ENCODE peak calls at places on chromosome X, in ten cellular contexts. Z is NB4, U is AG04450, T is PC-3, M is bronchial epithelial cell, P is ascending aorta, W is foreskin fibroblast, N is foreskin keratinocyte, Y is choroid plexus epithelial cell, O is hepatocyte. V is an unnamed sample.

GRCh38 chrX:2928583-2929434 is at the start of gene ARSD:
- DNase-seq in Z (peak), U (peak), T (peak), M (peak), P (peak), W (peak), N (peak), Y (peak), O (peak), V (peak)

GRCh38 chrX:52933213-52933612 is 25.1 kb downstream of the FAM156A start:
- DNase-seq in Z (no peak), U (no peak), T (no peak), M (no peak), P (no peak), W (no peak), N (no peak), Y (no peak), O (no peak), V (no peak)

GRCh38 chrX:144592036-144592435 is 655.3 kb upstream of the SPANXN1 start:
- DNase-seq in Z (no peak), U (no peak), T (no peak), M (no peak), P (no peak), W (no peak), N (no peak), Y (no peak), O (no peak), V (no peak)

GRCh38 chrX:7147431-7147977 is at the start of gene STS:
- DNase-seq in Z (peak), U (no peak), T (no peak), M (no peak), P (no peak), W (peak), N (no peak), Y (peak), O (peak), V (no peak)

GRCh38 chrX:87664381-87664780 is 146.8 kb downstream of the KLHL4 start:
- DNase-seq in Z (peak), U (no peak), T (peak), M (peak), P (no peak), W (peak), N (no peak), Y (peak), O (peak), V (no peak)

GRCh38 chrX:5380426-5380825 is 848.2 kb downstream of the NLGN4X start:
- DNase-seq in Z (no peak), U (no peak), T (no peak), M (no peak), P (no peak), W (no peak), N (no peak), Y (no peak), O (no peak), V (no peak)

GRCh38 chrX:38346150-38346549 is 6.3 kb upstream of the OTC start:
- DNase-seq in Z (no peak), U (no peak), T (no peak), M (no peak), P (no peak), W (no peak), N (no peak), Y (no peak), O (no peak), V (no peak)

GRCh38 chrX:49171752-49172279 is at the start of gene PLP2:
- DNase-seq in Z (peak), U (no peak), T (peak), M (peak), P (no peak), W (peak), N (no peak), Y (peak), O (peak), V (no peak)

GRCh38 chrX:124001581-124001980 is 40.1 kb downstream of the STAG2 start:
- DNase-seq in Z (no peak), U (no peak), T (peak), M (peak), P (no peak), W (no peak), N (no peak), Y (no peak), O (no peak), V (no peak)

GRCh38 chrX:40537310-40537709 is 43.5 kb upstream of the ATP6AP2 start:
- DNase-seq in Z (no peak), U (no peak), T (no peak), M (no peak), P (no peak), W (no peak), N (no peak), Y (no peak), O (no peak), V (no peak)

GRCh38 chrX:16826207-16826606 is 39.9 kb downstream of the TXLNG start:
- DNase-seq in Z (peak), U (no peak), T (peak), M (peak), P (no peak), W (peak), N (no peak), Y (peak), O (peak), V (no peak)

GRCh38 chrX:41912922-41913321 is 10.4 kb downstream of the CASK start:
- DNase-seq in Z (no peak), U (no peak), T (peak), M (peak), P (no peak), W (no peak), N (no peak), Y (no peak), O (no peak), V (no peak)

GRCh38 chrX:18146954-18147353 is 73.7 kb downstream of the BEND2 start:
- DNase-seq in Z (peak), U (no peak), T (peak), M (peak), P (no peak), W (peak), N (no peak), Y (peak), O (peak), V (no peak)

GRCh38 chrX:111086521-111087127 is 9.4 kb upstream of the PAK3 start:
- DNase-seq in Z (no peak), U (no peak), T (no peak), M (no peak), P (no peak), W (no peak), N (no peak), Y (no peak), O (no peak), V (no peak)

GRCh38 chrX:129566081-129566480 is 26.0 kb downstream of the OCRL start:
- DNase-seq in Z (no peak), U (no peak), T (no peak), M (no peak), P (no peak), W (peak), N (no peak), Y (peak), O (no peak), V (no peak)

GRCh38 chrX:63350551-63350950 is 581 bp downstream of the SPIN4 start:
- DNase-seq in Z (peak), U (no peak), T (peak), M (peak), P (no peak), W (peak), N (peak), Y (no peak), O (peak), V (no peak)

GRCh38 chrX:115058276-115058675 is 40.9 kb upstream of the IL13RA2 start:
- DNase-seq in Z (no peak), U (peak), T (peak), M (peak), P (no peak), W (peak), N (no peak), Y (peak), O (peak), V (no peak)

GRCh38 chrX:20477836-20478532 is 211.3 kb upstream of the RPS6KA3 start:
- DNase-seq in Z (no peak), U (no peak), T (no peak), M (no peak), P (no peak), W (no peak), N (no peak), Y (no peak), O (no peak), V (no peak)

GRCh38 chrX:100417671-100418070 is 7.6 kb upstream of the PCDH19 start:
- DNase-seq in Z (no peak), U (no peak), T (no peak), M (no peak), P (no peak), W (no peak), N (no peak), Y (peak), O (no peak), V (no peak)

GRCh38 chrX:112841114-112841819 is 636 bp upstream of the AMOT start:
- DNase-seq in Z (peak), U (peak), T (peak), M (peak), P (peak), W (peak), N (peak), Y (peak), O (peak), V (no peak)

GRCh38 chrX:112841820-112842157 is 1.2 kb upstream of the AMOT start:
- DNase-seq in Z (no peak), U (no peak), T (no peak), M (no peak), P (no peak), W (no peak), N (no peak), Y (no peak), O (no peak), V (no peak)

GRCh38 chrX:112846787-112847186 is 6.2 kb upstream of the AMOT start:
- DNase-seq in Z (no peak), U (no peak), T (no peak), M (no peak), P (no peak), W (no peak), N (no peak), Y (no peak), O (no peak), V (no peak)

GRCh38 chrX:112846114-112846513 is 5.5 kb upstream of the AMOT start:
- DNase-seq in Z (no peak), U (no peak), T (no peak), M (no peak), P (no peak), W (no peak), N (no peak), Y (no peak), O (peak), V (no peak)

DNA sequence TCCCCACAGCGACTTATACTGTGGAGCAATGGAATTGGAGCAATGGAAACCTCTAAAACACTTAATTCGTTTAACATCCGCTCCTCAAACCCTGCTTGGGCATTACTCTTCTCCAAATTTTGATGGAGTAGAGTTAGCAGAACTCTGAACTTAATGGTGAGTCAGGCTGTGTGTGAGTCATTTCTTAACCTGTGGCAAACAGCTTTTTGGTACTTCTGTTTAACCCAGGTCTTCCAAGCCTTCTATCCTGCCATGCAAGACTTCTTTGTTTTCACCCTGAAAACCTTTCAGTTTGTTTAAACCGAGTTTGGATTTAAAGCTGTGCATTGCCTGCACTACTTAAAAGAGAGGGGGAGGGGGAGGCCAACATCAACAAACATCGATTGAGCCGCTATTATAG is 3.6 kb upstream of the AMOT start:
- DNase-seq in Z (no peak), U (no peak), T (peak), M (peak), P (no peak), W (no peak), N (no peak), Y (no peak), O (no peak), V (no peak)
- TF ChIP-seq CTCF in Z (no peak), U (no peak), T (no peak), M (no peak), P (no peak), W (no peak), N (no peak), Y (no peak), O (no peak), V (no peak)

DNA sequence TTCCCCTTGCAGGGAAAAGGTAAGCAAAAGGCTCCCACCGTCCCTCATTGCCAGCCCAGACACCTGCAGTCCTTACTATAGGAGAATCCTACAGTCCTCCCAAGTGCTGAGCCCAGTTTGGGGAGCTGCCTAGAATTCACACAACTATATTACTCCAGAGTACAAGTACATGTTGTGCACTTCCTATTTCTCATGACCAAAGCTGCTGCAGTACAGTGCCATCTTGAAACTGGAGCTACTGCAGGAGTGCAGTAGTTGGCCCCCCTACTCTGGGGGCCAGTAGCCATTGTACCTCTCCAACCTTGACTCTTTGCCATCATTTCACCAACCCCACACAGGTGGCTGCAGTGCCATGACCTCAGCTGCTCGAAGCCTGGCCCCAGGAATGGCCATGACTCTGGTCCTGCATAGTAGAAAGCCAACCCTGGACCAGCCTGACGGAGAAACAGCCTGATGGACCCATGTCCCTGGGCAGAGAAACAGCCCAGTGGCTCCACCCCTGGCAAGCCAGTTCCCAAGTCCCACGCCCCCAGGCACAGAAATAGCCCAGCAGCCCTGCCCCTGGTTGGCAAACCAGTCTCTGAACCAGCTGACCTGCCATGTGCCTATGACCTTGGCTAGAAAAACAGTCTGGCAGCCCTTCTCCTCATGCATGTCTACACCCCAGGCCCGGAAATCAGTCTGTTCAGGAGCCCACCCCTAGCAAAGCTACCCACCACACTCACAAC is 51.9 kb downstream of the PHKA1 start:
- DNase-seq in Z (no peak), U (no peak), T (no peak), M (no peak), P (no peak), W (no peak), N (no peak), Y (no peak), O (no peak), V (no peak)
- TF ChIP-seq CTCF in Z (no peak), U (no peak), T (no peak), M (no peak), P (no peak), W (no peak), N (no peak), Y (no peak), O (no peak), V (no peak)

DNA sequence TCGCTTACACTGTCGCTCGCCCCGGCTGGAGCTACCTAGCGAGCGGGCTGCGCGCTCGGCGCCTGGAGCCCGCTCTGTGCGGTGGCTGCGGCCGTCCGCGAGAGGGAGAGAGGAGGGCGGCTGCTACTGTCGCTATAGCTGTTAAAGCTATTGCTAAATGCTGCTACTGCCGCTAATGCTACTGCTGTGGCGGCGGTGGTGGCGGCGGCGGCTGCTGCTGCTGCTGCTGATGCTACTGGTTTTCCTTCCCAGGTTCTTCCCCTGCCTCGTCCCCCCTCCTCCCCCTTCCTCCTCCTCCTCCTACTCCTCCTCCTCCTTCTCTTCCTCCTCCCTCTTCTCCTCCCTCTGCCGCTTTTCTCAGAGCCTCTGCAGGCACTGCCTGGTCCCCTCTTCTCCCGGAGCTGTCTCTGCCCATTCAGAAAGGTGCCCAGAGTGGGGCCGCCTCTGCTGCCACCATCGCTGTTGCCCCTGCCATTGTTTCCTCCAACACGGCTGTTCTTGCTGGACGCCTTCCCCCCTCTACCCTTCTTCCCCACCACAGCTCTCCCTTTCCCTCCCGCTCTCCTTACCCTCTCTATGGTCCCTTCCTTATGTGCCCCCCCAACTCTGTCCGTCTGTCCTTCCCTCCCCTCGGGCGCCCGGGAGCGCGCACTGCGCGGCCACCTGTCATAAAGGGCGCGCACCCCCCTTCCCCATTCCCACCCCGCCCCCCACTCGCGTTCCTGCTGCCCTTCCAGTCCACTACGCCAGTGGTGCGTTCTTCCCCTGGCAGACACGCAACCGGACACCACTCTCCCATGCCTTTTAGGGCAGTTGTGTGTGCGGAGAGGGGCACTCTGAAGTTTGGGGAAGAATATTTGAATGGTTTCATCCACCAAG is at the start of gene NEXMIF:
- DNase-seq in Z (peak), U (no peak), T (peak), M (peak), P (no peak), W (peak), N (no peak), Y (peak), O (no peak), V (no peak)
- TF ChIP-seq CTCF in Z (no peak), U (no peak), T (no peak), M (peak), P (no peak), W (peak), N (peak), Y (no peak), O (peak), V (peak)

GRCh38 chrX:139932901-139933796 is at the start of gene ATP11C:
- DNase-seq in Z (peak), U (peak), T (peak), M (peak), P (peak), W (peak), N (peak), Y (peak), O (peak), V (peak)
- TF ChIP-seq CTCF in Z (no peak), U (no peak), T (no peak), M (peak), P (peak), W (no peak), N (peak), Y (no peak), O (no peak), V (peak)

GRCh38 chrX:96373047-96373355 is 311.6 kb upstream of the DIAPH2 start:
- DNase-seq in Z (no peak), U (no peak), T (no peak), M (no peak), P (no peak), W (no peak), N (no peak), Y (no peak), O (no peak), V (no peak)

DNA sequence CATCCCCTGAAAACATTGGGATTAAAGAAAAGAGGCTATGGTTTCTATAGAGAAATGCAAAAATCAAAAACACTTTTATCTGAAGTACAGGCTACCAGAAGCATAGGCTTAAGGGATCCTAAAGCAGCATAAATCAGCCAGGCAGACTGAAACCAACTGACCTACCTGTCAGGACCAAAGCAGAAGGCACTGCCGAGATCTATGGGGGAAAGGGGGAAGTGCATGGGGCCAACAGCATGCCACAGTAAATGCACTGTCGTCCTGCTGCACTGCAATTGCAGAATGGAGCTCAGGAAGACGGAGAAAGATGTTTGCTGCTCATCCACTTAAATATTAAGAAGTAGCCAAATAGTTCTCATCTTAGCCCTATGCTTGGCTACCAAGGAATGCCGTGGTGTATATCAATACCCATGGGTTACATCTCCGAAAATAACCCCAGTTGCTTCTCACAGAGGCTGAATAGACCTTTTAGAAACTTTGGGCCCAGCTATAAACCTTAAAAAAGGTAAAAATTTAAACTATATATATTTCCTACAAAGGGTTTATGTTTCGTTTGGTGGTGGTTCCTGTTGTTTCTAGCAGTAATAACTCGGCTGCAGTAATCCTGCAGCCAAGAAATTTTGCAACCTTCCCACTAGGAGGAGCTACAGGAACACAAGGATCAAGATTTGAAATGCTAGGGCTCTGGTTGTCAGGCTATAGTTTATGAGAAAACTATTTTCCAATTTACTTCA is 312.2 kb upstream of the DIAPH2 start:
- DNase-seq in Z (peak), U (peak), T (peak), M (peak), P (no peak), W (peak), N (no peak), Y (peak), O (peak), V (no peak)
- TF ChIP-seq CTCF in Z (peak), U (peak), T (peak), M (peak), P (peak), W (peak), N (peak), Y (peak), O (peak), V (peak)

GRCh38 chrX:15107367-15107988 is 162.4 kb downstream of the ASB9 start:
- DNase-seq in Z (no peak), U (no peak), T (no peak), M (peak), P (no peak), W (no peak), N (no peak), Y (no peak), O (no peak), V (no peak)
- TF ChIP-seq CTCF in Z (no peak), U (no peak), T (peak), M (peak), P (no peak), W (no peak), N (peak), Y (no peak), O (no peak), V (no peak)

V was measured in chondrocyte.